ENCODE peak calls at places on chromosomes 5 and 9, in four cellular contexts. N is lower lobe of right lung, U is tibial nerve, H is HCT116. P is an unnamed sample. For H3K4me1 and H3K9me3, the result is how much of the 10 kb centered on the place peaks cover.

GRCh38 chr9:121242955-121243346 is 25.0 kb upstream of the GSN start:
- DNase-seq in N (no peak), U (no peak), H (no peak), P (no peak)

GRCh38 chr5:20655211-20655610 is 667.2 kb upstream of the CDH18 start:
- DNase-seq in N (no peak), U (no peak), H (no peak), P (no peak)

GRCh38 chr5:1140188-1140817 is 28.4 kb upstream of the SLC12A7 start:
- DNase-seq in N (peak), U (peak), H (peak), P (peak)

GRCh38 chr5:110055301-110055700 is 365.6 kb downstream of the MAN2A1 start:
- DNase-seq in N (no peak), U (no peak), H (no peak), P (no peak)

GRCh38 chr5:162485666-162486292 is 418.2 kb downstream of the GABRG2 start:
- DNase-seq in N (no peak), U (no peak), H (no peak), P (no peak)

GRCh38 chr5:158056426-158056825 is 197.5 kb upstream of the CLINT1 start:
- DNase-seq in N (no peak), U (no peak), H (no peak), P (no peak)

GRCh38 chr5:155001523-155001922 is 12.0 kb upstream of the KIF4B start:
- DNase-seq in N (no peak), U (no peak), H (no peak), P (no peak)

GRCh38 chr5:68450245-68450852 is 234.8 kb downstream of the PIK3R1 start:
- DNase-seq in N (no peak), U (no peak), H (no peak), P (no peak)

GRCh38 chr9:114551750-114552685 is 35.6 kb upstream of the ATP6V1G1 start:
- DNase-seq in N (no peak), U (no peak), H (peak), P (no peak)

DNA sequence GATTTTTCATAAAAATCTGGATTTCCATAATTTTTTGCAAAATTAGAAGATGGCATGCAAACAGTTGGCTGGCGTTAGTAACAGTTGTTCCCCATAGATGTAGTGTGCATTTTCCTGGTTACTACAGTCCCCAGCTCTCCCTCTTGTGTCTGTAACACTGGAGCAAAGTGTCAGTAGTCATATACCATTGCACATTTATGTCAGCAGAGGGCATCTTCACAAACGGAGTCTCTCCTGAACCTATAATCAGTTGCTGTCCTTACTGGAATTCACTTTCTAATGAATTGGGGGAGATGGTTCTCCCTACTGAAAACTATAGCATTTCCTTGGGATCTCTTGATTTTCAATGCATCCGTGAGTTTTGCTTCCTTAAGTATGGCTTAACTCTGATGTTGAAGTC is 44.7 kb upstream of the DMAC1 start:
- DNase-seq in N (no peak), U (no peak), H (no peak), P (no peak)
- TF ChIP-seq CTCF in N (peak), U (peak), H (peak), P (peak)

GRCh38 chr5:80959768-80960442 is at the start of gene RASGRF2:
- DNase-seq in N (no peak), U (no peak), H (no peak), P (no peak)
- H3K4me1 ChIP-seq in N (under half), U (under half), H (under half), P (under half)

GRCh38 chr9:138098908-138099791 is 221.6 kb downstream of the CACNA1B start:
- DNase-seq in N (peak), U (no peak), H (no peak), P (peak)
- H3K9me3 ChIP-seq in N (under half), U (under half), H (under half), P (under half)

DNA sequence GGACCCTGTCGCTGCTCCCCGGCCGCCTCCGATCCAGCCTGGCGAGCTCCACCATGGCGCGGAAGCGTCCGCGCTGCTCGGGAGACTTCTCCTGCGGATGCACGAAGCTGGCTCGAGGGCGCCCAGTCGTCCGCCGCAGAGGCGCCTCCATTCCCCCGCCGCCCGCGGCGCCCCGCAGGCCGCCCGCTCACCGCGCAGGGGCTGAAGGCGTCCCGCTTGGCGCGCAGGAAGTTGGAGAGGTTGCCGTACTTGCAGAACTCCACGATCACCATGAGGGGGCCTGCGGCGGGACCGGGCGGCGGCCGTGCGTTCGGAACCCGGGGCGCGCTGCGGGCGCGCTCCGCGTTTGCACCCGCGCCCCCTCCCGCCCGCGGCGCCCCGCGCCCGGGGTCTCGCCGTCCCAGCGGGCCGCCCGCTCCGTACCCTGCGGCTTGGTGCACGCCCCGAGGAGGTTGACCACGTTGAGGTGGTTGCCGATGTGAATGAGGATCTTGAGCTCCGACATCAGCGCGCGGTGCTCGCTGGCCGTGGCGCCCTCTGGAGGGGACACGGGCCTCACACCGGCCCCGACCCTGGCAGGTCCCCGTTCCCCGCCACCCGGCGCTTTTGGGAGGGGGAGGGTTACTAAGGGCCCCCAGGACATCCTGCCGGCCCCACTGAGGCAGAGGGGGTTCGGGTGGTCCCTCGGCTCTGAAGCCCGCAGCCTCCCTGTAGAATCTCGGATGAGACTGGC is 27.7 kb upstream of the SCGB3A1 start:
- DNase-seq in N (no peak), U (no peak), H (no peak), P (no peak)
- TF ChIP-seq CTCF in N (peak), U (no peak), H (no peak), P (peak)

DNA sequence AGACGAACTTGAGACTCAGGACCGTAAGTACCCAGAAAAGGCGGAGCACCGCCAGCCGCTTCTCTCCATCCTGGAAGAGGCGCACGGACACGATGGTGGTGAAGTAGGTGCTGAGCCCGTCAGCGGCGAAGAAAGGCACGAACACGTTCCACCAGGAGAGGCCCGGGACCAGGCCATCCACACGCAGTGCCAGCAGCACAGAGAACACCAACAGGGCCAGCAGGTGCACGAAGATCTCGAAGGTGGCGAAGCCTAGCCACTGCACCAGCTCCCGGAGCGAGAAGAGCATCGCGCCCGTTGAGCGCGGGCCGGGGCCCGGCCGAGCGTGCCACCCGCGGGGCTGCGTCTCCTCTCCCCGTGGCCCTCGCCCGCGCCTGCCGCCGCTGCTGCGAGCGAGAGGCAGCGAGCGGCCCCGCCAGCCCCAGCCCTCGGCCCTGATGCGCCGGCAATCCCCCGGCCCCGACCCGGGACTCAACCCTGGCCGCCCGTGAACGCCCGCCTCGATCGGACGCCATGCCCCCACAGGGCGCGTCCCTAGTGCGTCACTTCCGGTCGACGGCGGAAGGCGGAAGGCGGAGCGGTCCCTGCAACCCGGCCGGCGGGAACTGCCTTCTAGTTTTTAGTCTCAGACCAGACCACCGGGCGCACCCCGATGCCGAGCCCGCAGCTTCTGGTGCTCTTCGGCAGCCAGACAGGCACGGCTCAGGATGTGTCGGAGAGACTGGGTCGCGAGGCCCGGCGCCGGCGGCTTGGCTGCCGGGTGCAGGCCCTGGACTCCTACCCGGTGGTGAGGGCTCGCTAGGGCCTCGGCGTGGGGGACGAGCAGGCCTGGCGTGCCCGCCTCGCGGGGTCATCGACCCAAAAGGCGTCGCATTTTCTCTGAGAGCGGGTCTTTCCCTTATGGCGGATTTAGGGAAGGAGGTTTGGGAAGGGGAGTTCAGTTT is at the start of the genes NDOR1 and TMEM203:
- DNase-seq in N (peak), U (peak), H (peak), P (peak)
- H3K4me1 ChIP-seq in N (under half), U (under half), H (under half), P (under half)

GRCh38 chr9:37420271-37421215 is 2.0 kb upstream of the GRHPR start:
- DNase-seq in N (no peak), U (no peak), H (no peak), P (no peak)

GRCh38 chr9:37419204-37419603 is 3.3 kb upstream of the GRHPR start:
- DNase-seq in N (no peak), U (no peak), H (no peak), P (no peak)

GRCh38 chr9:37417252-37417803 is 5.2 kb upstream of the GRHPR start:
- DNase-seq in N (no peak), U (no peak), H (no peak), P (no peak)

GRCh38 chr9:37415011-37415719 is 7.3 kb upstream of the GRHPR start:
- DNase-seq in N (peak), U (peak), H (peak), P (peak)

GRCh38 chr9:37417857-37418618 is 4.5 kb upstream of the GRHPR start:
- DNase-seq in N (no peak), U (no peak), H (no peak), P (no peak)
- H3K9me3 ChIP-seq in N (under half), U (under half), H (under half), P (under half)

DNA sequence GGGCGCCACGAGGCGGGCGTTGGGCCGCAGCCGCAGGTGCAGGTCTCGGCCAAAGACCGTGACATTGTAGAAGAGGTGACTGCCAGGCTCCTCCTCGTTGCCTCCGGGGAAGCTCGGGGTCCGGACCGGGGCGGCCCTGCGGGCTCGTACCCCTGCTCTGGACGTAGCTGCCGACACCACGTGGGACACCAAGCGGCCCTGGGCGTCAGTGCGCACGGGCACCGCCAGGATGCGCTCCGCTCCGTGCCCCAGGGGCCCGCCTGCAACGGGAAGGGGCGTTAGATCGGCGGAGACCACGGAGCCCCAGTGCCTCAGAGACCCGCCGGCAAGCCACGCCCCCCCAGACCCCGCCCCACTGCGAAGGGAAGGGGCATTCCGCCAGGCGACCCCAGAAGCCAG is 1.4 kb downstream of the ADAMTS2 start:
- DNase-seq in N (no peak), U (no peak), H (no peak), P (no peak)
- TF ChIP-seq CTCF in N (peak), U (peak), H (no peak), P (peak)

DNA sequence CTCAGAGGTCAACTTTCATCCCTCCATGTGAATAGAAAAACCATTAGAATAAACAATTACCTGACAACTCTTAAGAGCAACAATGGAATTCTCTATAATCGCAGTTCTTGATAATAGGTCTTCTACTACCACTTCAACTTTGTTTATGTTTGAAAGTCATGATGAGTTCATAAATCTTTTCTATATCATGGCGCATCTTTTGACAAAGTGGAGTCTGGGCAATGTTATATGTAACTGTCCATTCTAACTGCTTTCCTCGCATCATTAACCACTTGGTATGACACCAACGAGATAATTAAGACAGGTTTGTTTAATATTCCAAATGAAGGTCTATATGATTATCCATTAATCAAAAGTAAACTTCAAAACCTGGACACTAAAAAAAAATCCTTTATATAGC is 272.0 kb downstream of the DENND1A start:
- DNase-seq in N (no peak), U (no peak), H (no peak), P (no peak)
- H3K4me1 ChIP-seq in N (under half), U (under half), H (under half), P (under half)

GRCh38 chr9:40927260-40927631 is 201.2 kb downstream of the FOXD4L6 start:
- DNase-seq in N (no peak), U (no peak), H (no peak), P (no peak)
- H3K9me3 ChIP-seq in N (half or more), U (under half), H (under half), P (half or more)

DNA sequence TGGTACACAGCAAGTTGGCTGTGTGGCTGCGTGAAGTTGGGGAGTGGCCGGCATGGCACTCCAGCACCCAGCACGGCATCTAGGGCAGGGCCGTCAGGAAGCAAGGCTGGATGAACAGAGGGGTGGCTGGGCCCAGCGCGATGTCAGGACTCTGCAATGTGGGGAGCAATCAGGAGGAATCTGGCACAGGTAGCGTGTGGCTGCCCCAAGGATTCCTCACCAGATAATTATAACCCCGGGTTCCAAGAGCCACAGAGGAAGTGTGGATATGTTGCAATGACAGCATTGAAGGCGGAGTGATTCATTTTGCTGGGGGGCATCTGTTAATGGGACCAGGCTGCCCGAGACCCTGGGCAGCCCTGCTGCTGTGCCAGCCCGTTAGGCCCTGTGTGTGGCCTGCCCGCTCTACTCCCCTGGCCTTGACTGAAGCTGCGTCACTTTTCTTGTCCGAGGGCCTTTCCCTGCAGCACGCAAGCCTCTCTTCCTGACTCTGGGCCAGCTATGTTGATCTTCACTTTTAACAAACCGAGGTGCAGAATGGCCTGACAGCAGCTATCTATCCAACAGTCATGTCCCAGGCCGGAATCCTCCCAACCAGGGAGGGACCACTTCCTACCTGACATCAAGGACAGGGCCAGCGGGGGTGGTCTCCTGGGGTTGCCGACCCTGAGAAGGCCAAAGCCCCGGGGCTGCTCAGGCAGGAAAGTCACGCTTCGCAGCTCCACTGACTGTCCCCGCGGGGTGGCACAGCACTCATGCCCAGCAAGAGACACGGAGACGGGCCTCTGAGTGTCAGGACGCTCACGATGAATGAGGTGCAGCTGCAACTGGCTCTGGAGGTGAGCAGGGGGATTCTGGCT is 118.0 kb upstream of the PHYKPL start:
- DNase-seq in N (peak), U (no peak), H (no peak), P (peak)
- TF ChIP-seq CTCF in N (no peak), U (no peak), H (no peak), P (no peak)

P was measured in upper lobe of right lung.